ENCODE peak calls at places on chromosome 21, in ten cellular contexts. Z, A, Q, I, N, K, W, B, C and E are unnamed samples.

GRCh38 chr21:36310016-36310415 is 10.0 kb upstream of the MORC3 start:
- DNase-seq in B (no peak), A (no peak), I (no peak), C (no peak), K (no peak), Q (no peak), W (no peak), N (no peak), Z (no peak), E (no peak)

GRCh38 chr21:35239811-35240219 is 190.7 kb upstream of the RUNX1 start:
- DNase-seq in C (no peak), W (no peak), Q (no peak), N (no peak), Z (no peak), K (no peak), I (no peak), B (no peak), A (peak), E (no peak)

GRCh38 chr21:36193200-36193599 is 36.6 kb downstream of the DOP1B start:
- DNase-seq in N (no peak), B (peak), W (peak), A (no peak), K (no peak), Q (no peak), Z (no peak), I (no peak), C (no peak), E (no peak)

GRCh38 chr21:37548521-37548981 is 182.0 kb downstream of the DYRK1A start:
- DNase-seq in Q (no peak), W (no peak), I (no peak), C (no peak), N (no peak), Z (no peak), A (no peak), K (no peak), B (no peak), E (no peak)

GRCh38 chr21:15365751-15366392 is 301.1 kb upstream of the NRIP1 start:
- DNase-seq in N (no peak), C (no peak), B (no peak), Q (no peak), I (no peak), W (no peak), K (no peak), A (no peak), Z (no peak), E (no peak)

GRCh38 chr21:43893536-43894205 is 28.6 kb downstream of the AGPAT3 start:
- DNase-seq in Z (no peak), I (no peak), A (no peak), B (peak), Q (no peak), C (peak), W (no peak), N (no peak), K (no peak), E (no peak)

GRCh38 chr21:42541174-42541573 is 27.5 kb downstream of the SLC37A1 start:
- DNase-seq in N (peak), A (no peak), K (no peak), Q (no peak), I (no peak), Z (no peak), C (no peak), W (no peak), B (no peak), E (no peak)

GRCh38 chr21:44911384-44912157 is 9.1 kb downstream of the ITGB2 start:
- DNase-seq in I (peak), Z (peak), C (no peak), B (no peak), W (no peak), N (peak), K (peak), A (peak), Q (no peak), E (peak)

GRCh38 chr21:45880097-45881068 is 101.2 kb upstream of the COL6A1 start:
- DNase-seq in Z (peak), B (peak), Q (peak), C (peak), N (peak), K (peak), I (peak), W (peak), A (no peak), E (peak)